ENCODE peak calls at places on chromosomes 3 and 15, in seven cellular contexts. P, C, W, F, R, K and U are unnamed samples.
A peak's percentile ranks its signal among the peaks of the same experiment; 100 is the strongest.

GRCh38 chr3:56986347-56986746 is 74.1 kb upstream of the SPATA12 start:
- DNase-seq in C (no peak), W (no peak), F (no peak), R (no peak), P (no peak), K (no peak), U (no peak)

GRCh38 chr3:76724075-76724474 is 315.8 kb upstream of the ROBO2 start:
- DNase-seq in W (no peak), K (no peak), C (no peak), P (no peak), F (no peak), R (no peak), U (no peak)

GRCh38 chr3:14550651-14551611 is 10.8 kb upstream of the GRIP2 start:
- DNase-seq in R (no peak), K (no peak), P (no peak), W (no peak), C (no peak), F (peak; percentile 5), U (no peak)

GRCh38 chr15:89034305-89034704 is 54.0 kb upstream of the ABHD2 start:
- DNase-seq in F (peak; percentile 36), K (no peak), C (no peak), P (peak; percentile 54), R (peak; percentile 12), W (no peak), U (peak; percentile 29)

GRCh38 chr3:136532766-136533165 is 219.4 kb downstream of the STAG1 start:
- DNase-seq in R (no peak), W (no peak), C (no peak), F (no peak), P (no peak), K (no peak), U (no peak)

GRCh38 chr3:25584011-25584789 is 80.5 kb downstream of the TOP2B start:
- DNase-seq in P (no peak), K (no peak), F (no peak), R (no peak), W (no peak), C (no peak), U (no peak)

GRCh38 chr15:89630974-89631901 is 24.0 kb downstream of the KIF7 start:
- DNase-seq in K (no peak), W (no peak), C (no peak), P (no peak), F (no peak), R (no peak), U (no peak)

GRCh38 chr3:77392181-77392580 is 352.3 kb downstream of the ROBO2 start:
- DNase-seq in W (no peak), P (no peak), K (no peak), C (no peak), R (no peak), F (no peak), U (no peak)

GRCh38 chr15:61367953-61368352 is 138.9 kb upstream of the RORA start:
- DNase-seq in F (no peak), R (no peak), K (no peak), P (no peak), C (no peak), W (no peak), U (no peak)

GRCh38 chr3:195265363-195265976 is 5.5 kb downstream of the XXYLT1 start:
- DNase-seq in P (no peak), C (no peak), W (peak; percentile 47), K (no peak), R (no peak), F (no peak), U (no peak)

GRCh38 chr3:145983101-145983500 is 177.9 kb downstream of the PLOD2 start:
- DNase-seq in W (no peak), C (no peak), K (no peak), R (no peak), P (no peak), F (no peak), U (no peak)

GRCh38 chr15:99955532-99955931 is 222.3 kb upstream of the LYSMD4 start:
- DNase-seq in W (no peak), R (no peak), K (no peak), F (no peak), C (no peak), P (no peak), U (no peak)

GRCh38 chr3:54822206-54822605 is 105.7 kb downstream of the LRTM1 start:
- DNase-seq in W (no peak), F (peak; percentile 59), K (no peak), C (no peak), R (no peak), P (no peak), U (no peak)

GRCh38 chr3:27721717-27722564 is at the start of gene EOMES:
- DNase-seq in K (no peak), F (no peak), C (no peak), P (peak; percentile 86), R (peak; percentile 30), W (peak; percentile 84), U (peak; percentile 73)

GRCh38 chr3:118504906-118505305 is 529.7 kb downstream of the IGSF11 start:
- DNase-seq in R (no peak), K (no peak), C (no peak), F (no peak), P (no peak), W (no peak), U (no peak)

GRCh38 chr3:112856537-112856936 is 9.9 kb upstream of the CD200R1L start:
- DNase-seq in K (no peak), C (no peak), W (no peak), R (no peak), F (no peak), P (no peak), U (no peak)

GRCh38 chr15:72369964-72370363 is 5.8 kb downstream of the HEXA start:
- DNase-seq in K (no peak), F (no peak), R (no peak), P (no peak), W (no peak), C (no peak), U (no peak)

GRCh38 chr3:52568066-52568465 is 31.7 kb downstream of the UQCC5 start:
- DNase-seq in W (no peak), R (no peak), K (no peak), P (no peak), C (no peak), F (no peak), U (no peak)

GRCh38 chr15:59792359-59792758 is 103.2 kb upstream of the BNIP2 start:
- DNase-seq in R (no peak), C (no peak), W (no peak), K (no peak), F (no peak), P (no peak), U (no peak)

GRCh38 chr3:53554559-53555511 is 60.4 kb downstream of the CACNA1D start:
- DNase-seq in C (no peak), K (peak; percentile 83), F (no peak), W (no peak), P (no peak), R (no peak), U (no peak)

GRCh38 chr15:62254137-62254934 is 89.3 kb upstream of the C2CD4B start:
- DNase-seq in W (peak; percentile 92), R (peak; percentile 59), F (peak; percentile 43), C (peak; percentile 71), K (no peak), P (peak; percentile 56), U (peak; percentile 49)

GRCh38 chr15:48996276-48996675 is 32.6 kb upstream of the SHC4 start:
- DNase-seq in P (no peak), F (peak; percentile 33), K (no peak), R (no peak), W (no peak), C (no peak), U (no peak)

GRCh38 chr3:112778298-112779008 is 68.2 kb downstream of the CD200R1L start:
- DNase-seq in K (no peak), W (no peak), F (peak; percentile 90), P (no peak), C (no peak), R (no peak), U (no peak)

GRCh38 chr3:35651888-35652287 is 12.6 kb downstream of the ARPP21 start:
- DNase-seq in F (peak; percentile 22), K (no peak), W (no peak), R (no peak), P (peak; percentile 21), C (no peak), U (no peak)

GRCh38 chr3:180265551-180265950 is 228.8 kb upstream of the PEX5L start:
- DNase-seq in W (no peak), K (no peak), P (no peak), C (no peak), F (peak; percentile 67), R (no peak), U (no peak)

GRCh38 chr15:44536962-44537727 is at the start of gene EIF3J:
- DNase-seq in P (peak; percentile 79), R (peak; percentile 91), W (peak; percentile 59), K (peak; percentile 82), C (peak; percentile 91), F (peak; percentile 97), U (peak; percentile 89)
- TF ChIP-seq POLR2A in P (peak; percentile 57), R (peak; percentile 85), W (peak; percentile 74), K (peak; percentile 95), C (peak; percentile 97), F (peak; percentile 90), U (no peak)

DNA sequence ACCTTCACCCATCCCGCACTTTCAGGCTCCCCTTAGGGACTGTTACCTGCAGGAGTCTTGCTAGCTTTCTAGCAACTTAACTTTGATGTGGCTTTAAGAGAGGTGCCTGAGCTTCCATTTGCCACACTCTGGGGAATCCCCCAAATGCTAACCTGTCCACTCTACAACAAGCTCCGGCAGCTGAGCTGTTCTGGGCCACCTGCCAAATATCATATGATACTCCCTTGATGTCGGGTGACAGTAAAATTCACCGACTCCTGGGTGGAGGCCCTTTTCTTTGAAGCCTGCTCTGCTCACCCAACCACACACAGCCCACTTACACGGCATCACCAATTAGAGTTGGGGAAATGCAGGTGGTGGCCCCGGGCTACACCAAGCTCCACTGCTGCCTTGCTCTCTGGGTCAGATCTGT is 38.0 kb upstream of the XCR1 start:
- DNase-seq in R (no peak), P (no peak), F (peak; percentile 8), C (no peak), W (no peak), K (peak; percentile 56), U (peak; percentile 33)
- TF ChIP-seq CEBPB in R (no peak), P (no peak), F (no peak), C (no peak), W (no peak), K (no peak), U (no peak)

GRCh38 chr3:152269423-152270144 is 855 bp downstream of the MBNL1 start:
- DNase-seq in W (no peak), P (peak; percentile 18), F (peak; percentile 94), C (peak; percentile 19), K (no peak), R (peak; percentile 46), U (no peak)
- TF ChIP-seq POLR2A in W (no peak), P (no peak), F (peak; percentile 34), C (no peak), K (no peak), R (no peak), U (no peak)

GRCh38 chr15:66842710-66843441 is 140.8 kb downstream of the SMAD6 start:
- DNase-seq in P (peak; percentile 81), R (peak; percentile 37), W (no peak), F (peak; percentile 59), C (peak; percentile 79), K (no peak), U (no peak)
- TF ChIP-seq CEBPB in P (peak; percentile 82), R (peak; percentile 53), W (peak; percentile 15), F (peak; percentile 85), C (peak; percentile 72), K (no peak), U (no peak)